ENCODE peak calls at places on chromosomes 11 and 22, in six cellular contexts. Z is activated naive CD4-positive, alpha-beta T cell treated with anti-CD3 and anti-CD28 coated beads, Interleukin-2, amount 50 U/mL, for 72 hours; L is sciatic nerve; X is heart right ventricle; I is lower lobe of right lung; P is activated T-cell treated with anti-CD3 and anti-CD28 coated beads, Interleukin-2, amount 50 U/mL, for 72 hours. K is an unnamed sample.
A peak's percentile ranks its signal among the peaks of the same experiment; 100 is the strongest.

GRCh38 chr22:37862570-37863325 is 13.5 kb downstream of the EIF3L start:
- ATAC-seq in Z (peak; percentile 35), L (no peak), X (peak; percentile 45), I (no peak), P (no peak), K (no peak)

GRCh38 chr11:117823941-117824420 is 563 bp downstream of the FXYD2 start:
- ATAC-seq in Z (no peak), L (peak; percentile 80), X (peak; percentile 82), I (peak; percentile 55), P (peak; percentile 23), K (peak; percentile 71)

GRCh38 chr11:72970557-72971118 is 156.4 kb downstream of the ATG16L2 start:
- ATAC-seq in Z (peak; percentile 45), L (no peak), X (no peak), I (no peak), P (peak; percentile 25), K (no peak)

GRCh38 chr22:29755889-29756288 is 10.9 kb downstream of the ZMAT5 start:
- ATAC-seq in Z (no peak), L (no peak), X (no peak), I (no peak), P (no peak), K (no peak)

GRCh38 chr11:69511358-69512015 is 30.0 kb downstream of the LINC01488 start:
- ATAC-seq in Z (no peak), L (no peak), X (no peak), I (no peak), P (no peak), K (no peak)

GRCh38 chr11:128146926-128147605 is 440.3 kb downstream of the ETS1 start:
- ATAC-seq in Z (no peak), L (no peak), X (no peak), I (no peak), P (no peak), K (no peak)

GRCh38 chr11:75679566-75679965 is 10.7 kb upstream of the MAP6 start:
- ATAC-seq in Z (no peak), L (no peak), X (no peak), I (no peak), P (no peak), K (no peak)

GRCh38 chr11:64206457-64207246 is at the start of gene FERMT3:
- ATAC-seq in Z (peak; percentile 61), L (peak; percentile 56), X (peak; percentile 43), I (peak; percentile 66), P (peak; percentile 52), K (no peak)

GRCh38 chr11:47765086-47765485 is 2.1 kb downstream of the FNBP4 start:
- ATAC-seq in Z (no peak), L (no peak), X (no peak), I (no peak), P (no peak), K (no peak)

GRCh38 chr11:72136677-72137255 is 1.2 kb downstream of the FOLR3 start:
- ATAC-seq in Z (peak; percentile 33), L (no peak), X (no peak), I (no peak), P (peak; percentile 66), K (no peak)

GRCh38 chr11:44831605-44832394 is 105.0 kb downstream of the TSPAN18 start:
- ATAC-seq in Z (no peak), L (no peak), X (no peak), I (no peak), P (no peak), K (no peak)

GRCh38 chr11:128388182-128388815 is 199.1 kb downstream of the ETS1 start:
- ATAC-seq in Z (no peak), L (no peak), X (no peak), I (no peak), P (no peak), K (no peak)

GRCh38 chr22:46214149-46214548 is 35.9 kb downstream of the CDPF1 start:
- ATAC-seq in Z (no peak), L (no peak), X (no peak), I (no peak), P (no peak), K (no peak)

GRCh38 chr11:66719111-66719872 is 9.7 kb downstream of the SPTBN2 start:
- ATAC-seq in Z (no peak), L (no peak), X (no peak), I (peak; percentile 4), P (no peak), K (no peak)

GRCh38 chr22:39318507-39319283 is 728 bp downstream of the RPL3 start:
- ATAC-seq in Z (no peak), L (peak; percentile 28), X (peak; percentile 28), I (peak; percentile 46), P (no peak), K (peak; percentile 13)

GRCh38 chr11:117931971-117932370 is 2.8 kb upstream of the TMPRSS13 start:
- ATAC-seq in Z (peak; percentile 77), L (no peak), X (no peak), I (no peak), P (peak; percentile 60), K (no peak)

GRCh38 chr11:27392715-27393114 is 29.7 kb upstream of the CCDC34 start:
- ATAC-seq in Z (no peak), L (no peak), X (peak; percentile 68), I (no peak), P (no peak), K (no peak)

GRCh38 chr11:2369320-2369719 is 7.8 kb upstream of the CD81 start:
- ATAC-seq in Z (no peak), L (no peak), X (no peak), I (no peak), P (no peak), K (no peak)

GRCh38 chr11:76205252-76206076 is 838 bp downstream of the WNT11 start:
- ATAC-seq in Z (no peak), L (no peak), X (no peak), I (no peak), P (no peak), K (no peak)

GRCh38 chr22:28780296-28780695 is 7.8 kb downstream of the CCDC117 start:
- ATAC-seq in Z (no peak), L (no peak), X (no peak), I (no peak), P (no peak), K (no peak)

GRCh38 chr22:29309332-29310064 is 3.0 kb downstream of the GAS2L1 start:
- ATAC-seq in Z (no peak), L (no peak), X (peak; percentile 22), I (no peak), P (no peak), K (no peak)

GRCh38 chr22:24925586-24926427 is 20.7 kb downstream of the LHFPL7 start:
- ATAC-seq in Z (no peak), L (peak; percentile 45), X (peak; percentile 57), I (no peak), P (no peak), K (no peak)

GRCh38 chr22:24244144-24244787 is 616 bp downstream of the GGT5 start:
- ATAC-seq in Z (no peak), L (peak; percentile 20), X (peak; percentile 26), I (peak; percentile 45), P (no peak), K (no peak)

GRCh38 chr11:59224419-59224928 is 11.7 kb upstream of the MPEG1 start:
- ATAC-seq in Z (peak; percentile 43), L (peak; percentile 88), X (peak; percentile 72), I (peak; percentile 70), P (peak; percentile 32), K (peak; percentile 84)

GRCh38 chr22:37501610-37502341 is 15.6 kb upstream of the MFNG start:
- ATAC-seq in Z (no peak), L (peak; percentile 84), X (peak; percentile 90), I (peak; percentile 85), P (no peak), K (peak; percentile 59)

GRCh38 chr22:25008666-25009065 is 56.1 kb downstream of the KIAA1671 start:
- ATAC-seq in Z (no peak), L (no peak), X (peak; percentile 74), I (no peak), P (no peak), K (no peak)

GRCh38 chr22:31952459-31952858 is 8.1 kb downstream of the YWHAH start:
- ATAC-seq in Z (no peak), L (peak; percentile 50), X (no peak), I (peak; percentile 50), P (no peak), K (peak; percentile 78)

GRCh38 chr11:106418786-106419185 is 341.3 kb downstream of the AASDHPPT start:
- ATAC-seq in Z (no peak), L (no peak), X (no peak), I (no peak), P (no peak), K (no peak)

GRCh38 chr22:36123673-36124630 is 36.6 kb downstream of the APOL3 start:
- ATAC-seq in Z (peak; percentile 98), L (peak; percentile 98), X (peak; percentile 98), I (peak; percentile 99), P (peak; percentile 99), K (peak; percentile 98)

K was measured in gastroesophageal sphincter.